ENCODE peak calls at places on chromosome 3, in six cellular contexts. U is HFF-Myc, P is epithelial cell of esophagus, E is H9, Z is cardiac muscle cell, B is mucosa of descending colon. H is an unnamed sample.

GRCh38 chr3:181694805-181695660 is 16.7 kb upstream of the SOX2 start:
- DNase-seq in E (peak), U (no peak), B (peak), Z (peak), P (peak), H (no peak)

GRCh38 chr3:119681279-119681678 is 4.1 kb upstream of the COX17 start:
- DNase-seq in Z (peak), E (no peak), P (peak), U (no peak), B (no peak), H (no peak)

GRCh38 chr3:181711325-181712135 is at the start of gene SOX2:
- DNase-seq in B (peak), Z (peak), U (no peak), P (peak), E (peak), H (peak)

GRCh38 chr3:138935864-138936762 is 10.8 kb downstream of the FOXL2 start:
- DNase-seq in U (no peak), Z (peak), E (peak), P (peak), B (peak), H (peak)

GRCh38 chr3:186534113-186534669 is 10.0 kb downstream of the CRYGS start:
- DNase-seq in E (no peak), P (no peak), U (no peak), B (peak), Z (no peak), H (no peak)

GRCh38 chr3:106332884-106333283 is 464.1 kb upstream of the CBLB start:
- DNase-seq in B (no peak), P (peak), Z (no peak), U (no peak), E (peak), H (no peak)

GRCh38 chr3:170801597-170801996 is 68.4 kb downstream of the RPL22L1 start:
- DNase-seq in Z (no peak), E (no peak), B (no peak), U (no peak), P (no peak), H (no peak)

GRCh38 chr3:197599089-197599765 is 43.5 kb upstream of the BDH1 start:
- DNase-seq in U (peak), P (peak), Z (peak), E (peak), B (peak), H (peak)

GRCh38 chr3:107798381-107798780 is 275.6 kb downstream of the BBX start:
- DNase-seq in E (no peak), B (no peak), P (no peak), Z (no peak), U (no peak), H (no peak)

GRCh38 chr3:108524547-108524946 is 14.2 kb upstream of the MYH15 start:
- DNase-seq in B (no peak), E (no peak), U (peak), Z (peak), P (no peak), H (no peak)

GRCh38 chr3:87305517-87305916 is 29.1 kb upstream of the POU1F1 start:
- DNase-seq in B (no peak), Z (no peak), E (no peak), U (no peak), P (no peak), H (no peak)

GRCh38 chr3:142209655-142210054 is 15.7 kb downstream of the GK5 start:
- DNase-seq in E (no peak), P (peak), U (no peak), B (peak), Z (no peak), H (no peak)

GRCh38 chr3:32913790-32914446 is 37.5 kb upstream of the CCR4 start:
- DNase-seq in U (no peak), P (peak), E (no peak), Z (no peak), B (no peak), H (no peak)

GRCh38 chr3:45693941-45694521 is 4.8 kb downstream of the SACM1L start:
- DNase-seq in U (no peak), Z (no peak), P (no peak), E (no peak), B (no peak), H (no peak)

GRCh38 chr3:25820816-25821486 is 31.1 kb downstream of the OXSM start:
- DNase-seq in P (peak), E (no peak), Z (no peak), U (no peak), B (no peak), H (no peak)

GRCh38 chr3:53217175-53217574 is 38.6 kb downstream of the TKT start:
- DNase-seq in E (no peak), B (no peak), Z (no peak), P (no peak), U (no peak), H (no peak)

GRCh38 chr3:62375655-62376054 is 2.3 kb upstream of the FEZF2 start:
- DNase-seq in B (no peak), E (peak), P (no peak), Z (no peak), U (no peak), H (no peak)

GRCh38 chr3:116691041-116691440 is 18.5 kb upstream of the TUSC7 start:
- DNase-seq in Z (no peak), P (no peak), U (no peak), E (no peak), B (no peak), H (no peak)

GRCh38 chr3:152718810-152719209 is 116.1 kb upstream of the P2RY1 start:
- DNase-seq in E (no peak), Z (no peak), B (no peak), U (no peak), P (peak), H (no peak)

GRCh38 chr3:183081459-183082183 is 17.7 kb downstream of the MCCC1 start:
- DNase-seq in Z (no peak), E (no peak), P (no peak), U (no peak), B (no peak), H (no peak)

GRCh38 chr3:189954733-189955665 is 165.7 kb downstream of the P3H2 start:
- DNase-seq in P (peak), Z (no peak), U (no peak), B (no peak), E (no peak), H (no peak)

DNA sequence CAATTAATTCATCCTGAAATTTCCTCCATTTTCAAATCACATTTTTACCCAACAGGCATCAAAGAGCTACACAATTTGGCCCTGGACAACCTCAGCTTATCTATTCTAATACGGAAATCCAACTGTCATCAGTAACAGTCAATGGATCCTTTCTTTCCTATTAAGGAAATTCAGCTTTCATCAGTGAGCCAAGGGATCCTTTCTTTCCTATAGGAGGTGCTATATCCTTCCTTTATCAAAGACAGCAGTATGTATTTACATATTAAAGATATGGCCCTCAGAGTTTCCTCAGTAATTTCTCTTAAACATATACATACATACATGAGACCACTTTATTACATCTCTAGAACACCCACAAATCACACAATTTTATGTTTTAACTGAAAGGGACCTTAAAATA is 10.1 kb downstream of the DHX36 start:
- DNase-seq in E (no peak), P (no peak), U (no peak), Z (no peak), B (no peak), H (no peak)
- TF ChIP-seq CTCF in E (peak), P (no peak), U (no peak), Z (no peak), B (no peak), H (no peak)

GRCh38 chr3:180684807-180685206 is 5.5 kb upstream of the CCDC39 start:
- DNase-seq in U (no peak), E (peak), Z (no peak), P (no peak), B (no peak), H (no peak)
- TF ChIP-seq CTCF in U (no peak), E (no peak), Z (no peak), P (no peak), B (no peak), H (no peak)

DNA sequence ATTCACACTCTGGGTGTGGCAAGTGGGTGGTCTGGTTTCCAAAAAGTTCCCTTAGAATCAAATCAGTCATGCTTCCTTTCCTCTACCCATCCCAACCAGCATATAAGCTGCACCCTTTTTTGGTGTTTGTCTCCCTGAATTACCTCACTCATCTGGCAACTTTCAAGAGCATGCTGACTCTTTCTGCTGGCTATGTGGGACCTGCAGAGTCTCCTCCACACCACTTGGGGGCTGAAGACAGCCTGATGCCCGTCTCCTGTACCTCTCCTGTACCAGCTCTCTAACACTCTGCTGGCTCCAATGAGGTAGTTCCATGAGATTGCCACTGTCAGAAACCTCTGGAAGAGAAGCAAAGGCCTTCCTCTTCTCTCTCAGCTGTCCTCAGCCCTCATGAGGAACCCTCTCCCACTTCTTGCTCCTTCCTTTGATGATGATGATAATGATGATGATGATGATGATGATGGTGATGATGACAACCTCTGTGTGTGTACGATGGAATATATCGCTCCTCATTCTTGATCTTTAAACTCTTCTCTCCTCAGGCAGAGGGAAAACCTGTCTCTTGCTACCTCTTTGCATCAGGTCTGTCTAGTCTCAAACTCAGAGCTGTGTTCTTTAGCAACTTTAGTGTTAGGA is 257.4 kb downstream of the ZNF621 start:
- DNase-seq in P (no peak), Z (no peak), E (no peak), B (no peak), U (no peak), H (no peak)
- TF ChIP-seq CTCF in P (no peak), Z (peak), E (peak), B (no peak), U (no peak), H (no peak)

GRCh38 chr3:71380096-71380495 is 203.4 kb downstream of the FOXP1 start:
- DNase-seq in Z (no peak), U (no peak), E (no peak), B (no peak), P (no peak), H (no peak)
- TF ChIP-seq CTCF in Z (no peak), U (peak), E (peak), B (no peak), P (no peak), H (no peak)